ENCODE peak calls at places on chromosomes 2 and 18, in six cellular contexts. E is testis, L is fibroblast of lung, M is lower lobe of right lung, Y is cardiac muscle cell, V is PC-3. H is an unnamed sample.
A peak's percentile ranks its signal among the peaks of the same experiment; 100 is the strongest.

GRCh38 chr2:232434563-232435374 is 21.2 kb upstream of the ALPI start:
- DNase-seq in E (no peak), L (no peak), M (peak; percentile 28), Y (no peak), V (no peak), H (no peak)

GRCh38 chr2:242004902-242005230 is 135.3 kb downstream of the RTP5 start:
- DNase-seq in E (no peak), L (no peak), M (no peak), Y (no peak), V (no peak), H (no peak)

GRCh38 chr2:10124538-10125045 is 2.1 kb downstream of the RRM2 start:
- DNase-seq in E (peak; percentile 62), L (peak; percentile 80), M (no peak), Y (peak; percentile 77), V (peak; percentile 78), H (no peak)

GRCh38 chr2:18516112-18516511 is 44.3 kb downstream of the RDH14 start:
- DNase-seq in E (no peak), L (peak; percentile 94), M (no peak), Y (peak; percentile 39), V (peak; percentile 39), H (no peak)

GRCh38 chr18:50158866-50159653 is 35.9 kb downstream of the MYO5B start:
- DNase-seq in E (no peak), L (no peak), M (no peak), Y (no peak), V (peak; percentile 79), H (peak; percentile 49)

GRCh38 chr2:216516730-216517350 is 18.2 kb downstream of the RPL37A start:
- DNase-seq in E (no peak), L (no peak), M (no peak), Y (peak; percentile 44), V (peak; percentile 77), H (peak; percentile 69)

GRCh38 chr2:178777577-178777976 is 29.6 kb downstream of the TTN start:
- DNase-seq in E (no peak), L (no peak), M (no peak), Y (no peak), V (peak; percentile 89), H (no peak)

GRCh38 chr2:20676353-20677215 is 9.6 kb downstream of the GDF7 start:
- DNase-seq in E (no peak), L (no peak), M (no peak), Y (no peak), V (no peak), H (no peak)

GRCh38 chr18:11857177-11857887 is 6.1 kb downstream of the CHMP1B start:
- DNase-seq in E (no peak), L (peak; percentile 100), M (no peak), Y (peak; percentile 87), V (peak; percentile 99), H (peak; percentile 97)

GRCh38 chr2:217729426-217730058 is 273.3 kb downstream of the TNS1 start:
- DNase-seq in E (peak; percentile 40), L (no peak), M (no peak), Y (no peak), V (no peak), H (no peak)

GRCh38 chr2:64362562-64363026 is 91.4 kb upstream of the LGALSL start:
- DNase-seq in E (no peak), L (no peak), M (no peak), Y (no peak), V (peak; percentile 92), H (peak; percentile 89)

GRCh38 chr2:86028763-86029381 is 76.8 kb downstream of the POLR1A start:
- DNase-seq in E (no peak), L (no peak), M (no peak), Y (peak; percentile 82), V (no peak), H (no peak)

GRCh38 chr2:152047826-152048476 is 50.9 kb downstream of the CACNB4 start:
- DNase-seq in E (no peak), L (no peak), M (no peak), Y (no peak), V (peak; percentile 21), H (no peak)
- H3K27ac ChIP-seq in E (no peak overlapping the region), L (no peak overlapping the region), M (no peak overlapping the region), Y (no peak overlapping the region), V (no peak overlapping the region), H (no peak overlapping the region)

DNA sequence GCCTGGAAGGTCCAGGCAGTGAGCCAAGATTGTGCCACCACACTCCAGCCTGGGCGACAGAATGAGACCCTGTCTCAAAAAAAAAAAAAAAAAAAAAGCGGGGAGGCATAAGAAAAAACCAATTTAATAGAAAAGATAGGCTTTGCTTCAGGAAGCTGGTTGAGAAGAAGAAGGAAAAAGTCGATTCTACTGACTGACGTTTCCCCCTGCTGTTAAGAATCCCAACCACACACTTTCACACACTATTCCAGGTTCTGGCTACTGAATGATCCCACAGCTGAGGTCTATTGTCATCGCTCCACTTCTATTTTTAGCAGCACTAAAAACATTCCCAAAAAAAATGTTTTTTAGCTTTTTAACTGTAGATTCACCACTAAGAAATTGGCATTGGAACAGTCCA is 6.7 kb upstream of the CHCHD5 start:
- DNase-seq in E (no peak), L (peak; percentile 51), M (no peak), Y (peak; percentile 28), V (no peak), H (no peak)
- TF ChIP-seq CTCF in E (no peak), L (peak; percentile 40), M (no peak), Y (peak; percentile 26), V (no peak), H (no peak)

DNA sequence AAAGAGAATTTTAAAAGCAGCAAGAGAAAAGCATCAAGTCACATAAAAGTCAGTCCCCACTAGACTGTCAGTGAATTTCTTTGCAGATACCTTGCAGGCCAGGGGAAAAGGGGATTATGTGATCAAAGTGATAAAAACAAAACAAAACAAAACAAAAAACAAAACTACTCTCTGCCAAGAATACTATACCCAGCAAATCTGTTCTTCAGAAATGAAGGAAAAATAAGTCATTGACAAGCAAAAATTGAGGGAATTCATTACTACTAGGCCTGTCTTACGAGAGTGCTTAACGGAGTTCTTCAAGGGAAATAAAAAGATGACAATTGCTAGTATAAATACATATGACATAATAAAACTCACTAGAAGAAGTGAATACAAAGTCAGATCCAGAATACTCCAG is 245.5 kb upstream of the CHST9 start:
- DNase-seq in E (no peak), L (no peak), M (no peak), Y (no peak), V (no peak), H (no peak)
- H3K27ac ChIP-seq in E (no peak overlapping the region), L (no peak overlapping the region), M (no peak overlapping the region), Y (no peak overlapping the region), V (no peak overlapping the region), H (no peak overlapping the region)

DNA sequence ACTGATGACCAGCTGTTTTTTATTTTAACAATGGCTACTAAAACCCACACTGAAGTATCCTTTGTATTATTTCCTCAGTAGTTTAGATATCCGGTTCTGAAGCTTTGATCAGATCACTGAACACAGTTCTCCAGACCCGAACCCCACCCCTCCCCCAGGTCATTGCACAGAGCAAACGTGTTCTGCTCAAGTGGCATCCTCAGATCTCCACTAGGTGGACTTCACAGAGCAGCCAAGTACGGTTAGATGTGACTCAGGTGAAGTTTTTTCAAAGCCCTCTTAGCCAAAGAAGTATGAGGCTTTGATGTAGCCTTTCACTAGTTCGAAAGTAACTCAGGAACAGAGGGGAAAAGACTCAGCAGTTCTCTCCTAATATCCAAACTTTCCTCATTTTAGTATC is 142.7 kb upstream of the NRP2 start:
- DNase-seq in E (no peak), L (no peak), M (no peak), Y (no peak), V (peak; percentile 23), H (no peak)
- TF ChIP-seq CTCF in E (no peak), L (no peak), M (no peak), Y (no peak), V (peak; percentile 41), H (no peak)

GRCh38 chr2:105325389-105325963 is 4.1 kb downstream of the TGFBRAP1 start:
- DNase-seq in E (no peak), L (peak; percentile 66), M (no peak), Y (no peak), V (peak; percentile 61), H (no peak)
- H3K27ac ChIP-seq in E (no peak overlapping the region), L (no peak overlapping the region), M (no peak overlapping the region), Y (no peak overlapping the region), V (peak overlapping the region; percentile 33), H (peak overlapping the region; percentile 90)

GRCh38 chr2:96264656-96265348 is 995 bp downstream of the TMEM127 start:
- DNase-seq in E (peak; percentile 39), L (peak; percentile 45), M (peak; percentile 61), Y (peak; percentile 71), V (no peak), H (peak; percentile 30)
- TF ChIP-seq CTCF in E (no peak), L (peak; percentile 39), M (peak; percentile 26), Y (peak; percentile 50), V (peak; percentile 54), H (peak; percentile 30)

GRCh38 chr2:74850816-74851566 is 17.1 kb downstream of the HK2 start:
- DNase-seq in E (no peak), L (peak; percentile 83), M (no peak), Y (no peak), V (peak; percentile 90), H (peak; percentile 63)
- H3K27ac ChIP-seq in E (peak overlapping the region; percentile 50), L (peak overlapping the region; percentile 14), M (peak overlapping the region; percentile 25), Y (peak overlapping the region; percentile 92), V (peak overlapping the region; percentile 71), H (peak overlapping the region; percentile 53)

GRCh38 chr2:108855194-108855593 is 68.6 kb downstream of the CCDC138 start:
- DNase-seq in E (no peak), L (peak; percentile 3), M (no peak), Y (no peak), V (peak; percentile 56), H (peak; percentile 19)
- TF ChIP-seq CTCF in E (no peak), L (no peak), M (no peak), Y (no peak), V (peak; percentile 71), H (peak; percentile 50)

H was measured in RWPE1.